ENCODE peak calls at places on chromosomes 3 and 15, in eight cellular contexts. B, U, M, I, J, N, E and V are unnamed samples.

GRCh38 chr3:67920969-67921368 is 266.6 kb upstream of the SUCLG2 start:
- DNase-seq in N (no peak), B (no peak), J (no peak), M (no peak), E (no peak), I (no peak), U (no peak), V (no peak)

GRCh38 chr3:124834723-124835718 is 52.1 kb downstream of the ITGB5 start:
- DNase-seq in U (peak; percentile 63), N (peak; percentile 98), E (peak; percentile 74), B (peak; percentile 91), I (no peak), M (peak; percentile 90), J (no peak), V (peak; percentile 67)

GRCh38 chr3:70736009-70736408 is 423.6 kb upstream of the MDFIC2 start:
- DNase-seq in U (no peak), J (no peak), B (no peak), E (no peak), I (no peak), M (no peak), N (peak; percentile 37), V (no peak)

GRCh38 chr3:157429703-157430102 is 6.9 kb upstream of the PTX3 start:
- DNase-seq in B (no peak), N (peak; percentile 51), J (no peak), M (peak; percentile 72), U (no peak), I (no peak), E (no peak), V (no peak)

GRCh38 chr15:63601026-63601726 is 4.0 kb downstream of the FBXL22 start:
- DNase-seq in N (peak; percentile 44), M (peak; percentile 33), U (peak; percentile 63), E (peak; percentile 49), I (peak; percentile 52), B (peak; percentile 30), J (peak; percentile 79), V (peak; percentile 72)

GRCh38 chr3:1019157-1019556 is 73.7 kb upstream of the CNTN6 start:
- DNase-seq in B (no peak), U (no peak), E (no peak), M (no peak), J (no peak), N (no peak), I (no peak), V (no peak)

GRCh38 chr15:82393671-82394070 is 35.9 kb upstream of the GOLGA6L9 start:
- DNase-seq in E (no peak), U (no peak), J (no peak), I (no peak), B (no peak), M (no peak), N (peak; percentile 72), V (no peak)

GRCh38 chr3:71348001-71348632 is 235.4 kb downstream of the FOXP1 start:
- DNase-seq in N (no peak), E (no peak), M (no peak), I (no peak), J (no peak), U (no peak), B (no peak), V (no peak)

GRCh38 chr3:35659808-35660207 is 20.5 kb downstream of the ARPP21 start:
- DNase-seq in U (no peak), I (no peak), N (no peak), M (no peak), E (peak; percentile 19), J (no peak), B (peak; percentile 41), V (no peak)

GRCh38 chr3:74787008-74787407 is 172.5 kb upstream of the CNTN3 start:
- DNase-seq in B (no peak), U (no peak), I (no peak), J (no peak), M (no peak), E (no peak), N (no peak), V (no peak)

GRCh38 chr3:159169828-159170227 is 368.0 kb downstream of the MFSD1 start:
- DNase-seq in B (peak; percentile 84), J (no peak), I (no peak), M (peak; percentile 82), N (peak; percentile 53), E (no peak), U (no peak), V (no peak)

GRCh38 chr3:123357275-123357674 is 91.6 kb downstream of the ADCY5 start:
- DNase-seq in B (no peak), I (no peak), M (no peak), J (no peak), N (no peak), E (no peak), U (no peak), V (no peak)

GRCh38 chr15:31511707-31512310 is 185.2 kb downstream of the KLF13 start:
- DNase-seq in B (no peak), I (no peak), N (no peak), U (no peak), M (peak; percentile 33), E (no peak), J (no peak), V (no peak)

GRCh38 chr15:23411841-23412240 is 35.2 kb downstream of the GOLGA6L2 start:
- DNase-seq in I (no peak), N (no peak), J (no peak), M (no peak), E (no peak), U (no peak), B (no peak), V (no peak)

GRCh38 chr3:146524961-146525360 is 19.4 kb downstream of the PLSCR1 start:
- DNase-seq in N (no peak), J (no peak), M (no peak), E (no peak), U (no peak), B (peak; percentile 57), I (no peak), V (no peak)

GRCh38 chr3:188217681-188218080 is 63.7 kb downstream of the LPP start:
- DNase-seq in B (no peak), E (no peak), I (no peak), M (no peak), N (no peak), J (no peak), U (no peak), V (no peak)

GRCh38 chr15:59104602-59104911 is 389 bp upstream of the CCNB2 start:
- DNase-seq in M (no peak), E (no peak), U (peak; percentile 17), I (peak; percentile 14), J (no peak), B (no peak), N (no peak), V (no peak)

GRCh38 chr3:176994876-176995781 is 202.2 kb downstream of the TBL1XR1 start:
- DNase-seq in J (no peak), I (no peak), E (no peak), M (no peak), B (no peak), U (no peak), N (no peak), V (no peak)

DNA sequence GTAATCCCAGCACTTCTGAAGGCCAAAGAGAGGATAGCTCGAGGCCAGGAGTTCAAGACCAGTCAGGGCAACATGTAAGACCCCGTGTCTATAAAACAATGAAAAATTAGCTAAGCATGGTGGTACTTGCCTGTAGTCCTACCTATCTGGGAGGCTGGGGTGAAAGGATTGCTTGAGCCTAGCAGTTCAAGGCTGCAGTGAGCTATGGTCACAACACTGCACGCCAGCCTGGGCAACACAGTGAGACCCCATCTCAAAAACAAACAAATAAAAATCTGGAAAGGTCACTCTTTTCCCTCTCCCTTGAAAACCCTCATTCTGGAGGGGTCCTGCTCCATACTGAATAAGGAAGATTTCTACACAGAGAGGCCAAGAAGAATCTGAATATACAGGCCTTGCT is 43.5 kb upstream of the ZNF280D start:
- DNase-seq in I (no peak), N (no peak), J (no peak), M (no peak), E (no peak), B (no peak), U (no peak), V (no peak)
- TF ChIP-seq POLR2A in I (no peak), N (no peak), J (no peak), M (no peak), E (no peak), B (no peak), U (no peak), V (no peak)

GRCh38 chr15:76903251-76903681 is 1.9 kb downstream of the SCAPER start:
- DNase-seq in B (peak; percentile 66), E (no peak), N (peak; percentile 78), J (no peak), M (peak; percentile 23), U (no peak), I (no peak), V (no peak)
- H3K27ac ChIP-seq in B (no peak overlapping the region), E (no peak overlapping the region), N (no peak overlapping the region), J (peak overlapping the region; percentile 91), M (no peak overlapping the region), U (no peak overlapping the region), I (no peak overlapping the region), V (peak overlapping the region; percentile 50)

GRCh38 chr3:76826915-76827314 is 213.0 kb upstream of the ROBO2 start:
- DNase-seq in B (no peak), N (no peak), U (no peak), J (no peak), M (no peak), I (no peak), E (no peak), V (no peak)

GRCh38 chr3:76827647-76828273 is 212.1 kb upstream of the ROBO2 start:
- DNase-seq in N (no peak), J (no peak), I (no peak), B (no peak), M (no peak), E (no peak), U (no peak), V (no peak)

DNA sequence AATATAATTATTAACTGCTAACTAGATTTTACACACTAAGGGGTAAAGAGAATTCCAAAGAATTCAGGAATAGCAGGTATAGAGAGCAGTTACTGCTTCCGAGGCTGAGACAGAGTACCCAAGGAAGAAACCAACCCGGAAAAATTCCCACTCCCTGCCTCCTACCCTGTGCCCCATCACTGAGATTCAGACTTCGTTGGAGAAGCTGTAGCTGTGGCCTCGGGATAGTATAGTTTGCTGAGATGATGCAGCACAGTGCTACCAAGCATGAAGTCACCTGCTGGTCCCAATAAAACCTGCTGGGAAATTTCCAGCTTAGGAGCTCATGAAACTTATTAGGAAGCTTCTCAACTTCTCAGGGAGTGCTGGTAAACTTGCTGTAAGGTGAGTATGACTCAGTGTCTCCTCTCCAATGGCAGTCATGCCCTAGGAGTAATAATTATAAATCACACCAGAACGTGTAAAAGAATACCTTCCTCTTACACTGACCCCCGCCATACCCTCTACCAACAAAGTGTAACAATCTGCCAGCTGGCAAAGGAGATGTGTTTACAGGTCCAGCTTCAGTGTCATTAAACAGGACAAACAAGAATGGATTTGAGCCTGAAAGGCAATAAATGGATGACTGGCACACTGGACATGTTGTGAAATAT is 215.1 kb upstream of the ROBO2 start:
- DNase-seq in B (no peak), I (no peak), N (no peak), J (no peak), E (no peak), U (no peak), M (no peak), V (no peak)
- TF ChIP-seq CTCF in B (no peak), I (no peak), N (no peak), J (no peak), E (no peak), U (no peak), M (no peak), V (no peak)

DNA sequence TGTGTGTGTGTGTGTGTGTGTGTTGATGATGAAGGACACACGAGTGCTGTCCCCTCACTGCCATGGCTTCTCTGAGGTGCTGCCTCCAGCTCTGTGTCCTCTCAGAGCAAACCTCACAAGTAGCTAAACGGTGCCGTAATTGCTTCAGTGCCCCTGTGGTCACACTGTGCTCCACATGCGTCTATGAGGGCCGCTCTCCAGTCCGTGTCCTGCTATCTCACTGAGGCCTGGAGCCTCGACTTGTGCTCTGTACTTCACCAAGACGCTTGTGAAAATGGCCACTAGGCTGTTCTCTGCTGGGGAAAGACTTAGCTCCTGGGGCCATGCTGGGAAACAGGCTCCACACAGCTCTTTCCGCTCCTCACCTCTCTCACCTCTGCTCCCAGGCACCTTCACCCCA is 65.4 kb upstream of the CGNL1 start:
- DNase-seq in E (no peak), I (no peak), N (no peak), B (no peak), M (no peak), J (no peak), U (no peak), V (peak; percentile 31)
- TF ChIP-seq POLR2A in E (no peak), I (no peak), N (no peak), B (no peak), M (no peak), J (no peak), U (no peak), V (no peak)